ENCODE peak calls at places on chromosomes 12 and 14, in eight cellular contexts. One of them, this sample, is unnamed.

GRCh38 chr14:34000396-34000795 is 49.5 kb upstream of the EGLN3 start:
- DNase-seq in cardiac muscle cell: no peak
- DNase-seq in prostate gland: no peak
- DNase-seq in fibroblast of pulmonary artery: no peak
- DNase-seq in esophagus squamous epithelium: no peak
- DNase-seq in GM13976: no peak
- DNase-seq in heart right ventricle: no peak
- DNase-seq in epithelial cell of esophagus: no peak
- DNase-seq in this sample: no peak

GRCh38 chr12:63804746-63805145 is 25.0 kb downstream of the RXYLT1 start:
- DNase-seq in cardiac muscle cell: no peak
- DNase-seq in prostate gland: no peak
- DNase-seq in fibroblast of pulmonary artery: no peak
- DNase-seq in esophagus squamous epithelium: no peak
- DNase-seq in GM13976: no peak
- DNase-seq in heart right ventricle: no peak
- DNase-seq in epithelial cell of esophagus: no peak
- DNase-seq in this sample: no peak

GRCh38 chr14:102063092-102063807 is 23.6 kb downstream of the HSP90AA1 start:
- DNase-seq in cardiac muscle cell: peak; percentile 94
- DNase-seq in prostate gland: peak; percentile 89
- DNase-seq in fibroblast of pulmonary artery: peak; percentile 93
- DNase-seq in esophagus squamous epithelium: peak; percentile 18
- DNase-seq in GM13976: peak; percentile 81
- DNase-seq in heart right ventricle: peak; percentile 88
- DNase-seq in epithelial cell of esophagus: peak; percentile 90
- DNase-seq in this sample: peak; percentile 71

GRCh38 chr12:66861157-66861750 is 182.4 kb upstream of the GRIP1 start:
- DNase-seq in cardiac muscle cell: peak; percentile 66
- DNase-seq in prostate gland: peak; percentile 53
- DNase-seq in fibroblast of pulmonary artery: peak; percentile 70
- DNase-seq in esophagus squamous epithelium: no peak
- DNase-seq in GM13976: peak; percentile 5
- DNase-seq in heart right ventricle: peak; percentile 19
- DNase-seq in epithelial cell of esophagus: peak; percentile 63
- DNase-seq in this sample: peak; percentile 20

GRCh38 chr14:70415788-70416187 is 1.1 kb downstream of the SYNJ2BP start:
- DNase-seq in cardiac muscle cell: no peak
- DNase-seq in prostate gland: no peak
- DNase-seq in fibroblast of pulmonary artery: no peak
- DNase-seq in esophagus squamous epithelium: no peak
- DNase-seq in GM13976: no peak
- DNase-seq in heart right ventricle: no peak
- DNase-seq in epithelial cell of esophagus: no peak
- DNase-seq in this sample: no peak

GRCh38 chr12:131095826-131096680 is 142.3 kb downstream of the ADGRD1 start:
- DNase-seq in cardiac muscle cell: no peak
- DNase-seq in prostate gland: no peak
- DNase-seq in fibroblast of pulmonary artery: no peak
- DNase-seq in esophagus squamous epithelium: no peak
- DNase-seq in GM13976: no peak
- DNase-seq in heart right ventricle: no peak
- DNase-seq in epithelial cell of esophagus: no peak
- DNase-seq in this sample: no peak

GRCh38 chr12:1435456-1435855 is 158.9 kb downstream of the FBXL14 start:
- DNase-seq in cardiac muscle cell: peak; percentile 10
- DNase-seq in prostate gland: no peak
- DNase-seq in fibroblast of pulmonary artery: peak; percentile 8
- DNase-seq in esophagus squamous epithelium: no peak
- DNase-seq in GM13976: no peak
- DNase-seq in heart right ventricle: no peak
- DNase-seq in epithelial cell of esophagus: peak; percentile 17
- DNase-seq in this sample: no peak

GRCh38 chr12:1204581-1205121 is 213.6 kb downstream of the ERC1 start:
- DNase-seq in cardiac muscle cell: peak; percentile 20
- DNase-seq in prostate gland: no peak
- DNase-seq in fibroblast of pulmonary artery: peak; percentile 13
- DNase-seq in esophagus squamous epithelium: no peak
- DNase-seq in GM13976: peak; percentile 47
- DNase-seq in heart right ventricle: no peak
- DNase-seq in epithelial cell of esophagus: no peak
- DNase-seq in this sample: peak; percentile 46

GRCh38 chr12:63206908-63207307 is 55.9 kb upstream of the AVPR1A start:
- DNase-seq in cardiac muscle cell: peak; percentile 2
- DNase-seq in prostate gland: peak; percentile 27
- DNase-seq in fibroblast of pulmonary artery: no peak
- DNase-seq in esophagus squamous epithelium: no peak
- DNase-seq in GM13976: no peak
- DNase-seq in heart right ventricle: no peak
- DNase-seq in epithelial cell of esophagus: peak; percentile 55
- DNase-seq in this sample: no peak

GRCh38 chr12:124578854-124579253 is 11.4 kb upstream of the NCOR2 start:
- DNase-seq in cardiac muscle cell: no peak
- DNase-seq in prostate gland: no peak
- DNase-seq in fibroblast of pulmonary artery: no peak
- DNase-seq in esophagus squamous epithelium: no peak
- DNase-seq in GM13976: no peak
- DNase-seq in heart right ventricle: no peak
- DNase-seq in epithelial cell of esophagus: no peak
- DNase-seq in this sample: no peak

GRCh38 chr12:98578821-98579220 is 14.7 kb upstream of the SLC25A3 start:
- DNase-seq in cardiac muscle cell: no peak
- DNase-seq in prostate gland: no peak
- DNase-seq in fibroblast of pulmonary artery: no peak
- DNase-seq in esophagus squamous epithelium: no peak
- DNase-seq in GM13976: no peak
- DNase-seq in heart right ventricle: no peak
- DNase-seq in epithelial cell of esophagus: peak; percentile 32
- DNase-seq in this sample: no peak

GRCh38 chr12:116277393-116278258 is at the start of gene MED13L:
- DNase-seq in cardiac muscle cell: peak; percentile 95
- DNase-seq in prostate gland: peak; percentile 87
- DNase-seq in fibroblast of pulmonary artery: peak; percentile 87
- DNase-seq in esophagus squamous epithelium: peak; percentile 52
- DNase-seq in GM13976: peak; percentile 97
- DNase-seq in heart right ventricle: peak; percentile 91
- DNase-seq in epithelial cell of esophagus: peak; percentile 89
- DNase-seq in this sample: peak; percentile 97
- TF ChIP-seq CTCF in cardiac muscle cell: no peak
- TF ChIP-seq CTCF in prostate gland: peak; percentile 56
- TF ChIP-seq CTCF in fibroblast of pulmonary artery: peak; percentile 10
- TF ChIP-seq CTCF in esophagus squamous epithelium: peak; percentile 44
- TF ChIP-seq CTCF in GM13976: peak; percentile 55
- TF ChIP-seq CTCF in heart right ventricle: peak; percentile 52
- TF ChIP-seq CTCF in epithelial cell of esophagus: no peak
- TF ChIP-seq CTCF in this sample: peak; percentile 62

GRCh38 chr14:96086574-96087077 is 47.5 kb downstream of the C14orf132 start:
- DNase-seq in cardiac muscle cell: peak; percentile 40
- DNase-seq in prostate gland: no peak
- DNase-seq in fibroblast of pulmonary artery: no peak
- DNase-seq in esophagus squamous epithelium: no peak
- DNase-seq in GM13976: no peak
- DNase-seq in heart right ventricle: no peak
- DNase-seq in epithelial cell of esophagus: peak; percentile 10
- DNase-seq in this sample: no peak

GRCh38 chr14:96083667-96084320 is 44.6 kb downstream of the C14orf132 start:
- DNase-seq in cardiac muscle cell: no peak
- DNase-seq in prostate gland: no peak
- DNase-seq in fibroblast of pulmonary artery: no peak
- DNase-seq in esophagus squamous epithelium: no peak
- DNase-seq in GM13976: no peak
- DNase-seq in heart right ventricle: no peak
- DNase-seq in epithelial cell of esophagus: peak; percentile 66
- DNase-seq in this sample: no peak

GRCh38 chr14:96085369-96085768 is 46.2 kb downstream of the C14orf132 start:
- DNase-seq in cardiac muscle cell: no peak
- DNase-seq in prostate gland: no peak
- DNase-seq in fibroblast of pulmonary artery: no peak
- DNase-seq in esophagus squamous epithelium: no peak
- DNase-seq in GM13976: no peak
- DNase-seq in heart right ventricle: no peak
- DNase-seq in epithelial cell of esophagus: peak; percentile 39
- DNase-seq in this sample: no peak

GRCh38 chr14:96086032-96086431 is 46.9 kb downstream of the C14orf132 start:
- DNase-seq in cardiac muscle cell: peak; percentile 70
- DNase-seq in prostate gland: no peak
- DNase-seq in fibroblast of pulmonary artery: peak; percentile 53
- DNase-seq in esophagus squamous epithelium: no peak
- DNase-seq in GM13976: no peak
- DNase-seq in heart right ventricle: no peak
- DNase-seq in epithelial cell of esophagus: peak; percentile 79
- DNase-seq in this sample: no peak

DNA sequence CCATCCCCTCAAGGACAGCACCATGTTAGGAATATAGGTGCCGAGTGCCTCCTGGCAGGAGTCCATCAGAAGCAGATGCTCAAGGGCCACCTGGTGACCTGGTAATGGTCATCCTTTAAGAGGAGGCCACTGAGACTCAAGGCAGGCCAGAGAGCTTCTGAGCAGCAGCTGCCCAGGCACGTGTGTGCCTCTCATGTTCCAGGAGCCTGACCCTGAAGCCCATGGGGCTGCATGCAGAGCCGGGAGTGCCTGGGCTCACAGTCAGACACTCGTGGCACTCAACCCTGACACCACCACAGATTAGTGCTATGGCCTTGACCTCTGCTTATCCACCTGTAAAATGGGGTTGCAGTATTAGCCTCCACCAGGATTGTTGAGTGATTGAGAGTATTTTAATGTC is 45.6 kb downstream of the C14orf132 start:
- DNase-seq in cardiac muscle cell: no peak
- DNase-seq in prostate gland: no peak
- DNase-seq in fibroblast of pulmonary artery: no peak
- DNase-seq in esophagus squamous epithelium: no peak
- DNase-seq in GM13976: no peak
- DNase-seq in heart right ventricle: no peak
- DNase-seq in epithelial cell of esophagus: no peak
- DNase-seq in this sample: no peak
- TF ChIP-seq CTCF in cardiac muscle cell: no peak
- TF ChIP-seq CTCF in prostate gland: no peak
- TF ChIP-seq CTCF in fibroblast of pulmonary artery: no peak
- TF ChIP-seq CTCF in esophagus squamous epithelium: no peak
- TF ChIP-seq CTCF in GM13976: no peak
- TF ChIP-seq CTCF in heart right ventricle: no peak
- TF ChIP-seq CTCF in epithelial cell of esophagus: no peak
- TF ChIP-seq CTCF in this sample: no peak

GRCh38 chr12:12974211-12974610 is 22.2 kb upstream of the GPRC5D start:
- DNase-seq in cardiac muscle cell: no peak
- DNase-seq in prostate gland: no peak
- DNase-seq in fibroblast of pulmonary artery: no peak
- DNase-seq in esophagus squamous epithelium: no peak
- DNase-seq in GM13976: no peak
- DNase-seq in heart right ventricle: no peak
- DNase-seq in epithelial cell of esophagus: no peak
- DNase-seq in this sample: no peak

GRCh38 chr12:12977231-12977630 is 22.8 kb downstream of the HEBP1 start:
- DNase-seq in cardiac muscle cell: no peak
- DNase-seq in prostate gland: no peak
- DNase-seq in fibroblast of pulmonary artery: no peak
- DNase-seq in esophagus squamous epithelium: no peak
- DNase-seq in GM13976: no peak
- DNase-seq in heart right ventricle: no peak
- DNase-seq in epithelial cell of esophagus: no peak
- DNase-seq in this sample: no peak

GRCh38 chr12:12973019-12973418 is 21.0 kb upstream of the GPRC5D start:
- DNase-seq in cardiac muscle cell: no peak
- DNase-seq in prostate gland: no peak
- DNase-seq in fibroblast of pulmonary artery: no peak
- DNase-seq in esophagus squamous epithelium: no peak
- DNase-seq in GM13976: no peak
- DNase-seq in heart right ventricle: no peak
- DNase-seq in epithelial cell of esophagus: no peak
- DNase-seq in this sample: no peak

GRCh38 chr12:12976366-12976765 is 23.7 kb downstream of the HEBP1 start:
- DNase-seq in cardiac muscle cell: peak; percentile 91
- DNase-seq in prostate gland: no peak
- DNase-seq in fibroblast of pulmonary artery: peak; percentile 95
- DNase-seq in esophagus squamous epithelium: no peak
- DNase-seq in GM13976: no peak
- DNase-seq in heart right ventricle: no peak
- DNase-seq in epithelial cell of esophagus: peak; percentile 93
- DNase-seq in this sample: no peak

DNA sequence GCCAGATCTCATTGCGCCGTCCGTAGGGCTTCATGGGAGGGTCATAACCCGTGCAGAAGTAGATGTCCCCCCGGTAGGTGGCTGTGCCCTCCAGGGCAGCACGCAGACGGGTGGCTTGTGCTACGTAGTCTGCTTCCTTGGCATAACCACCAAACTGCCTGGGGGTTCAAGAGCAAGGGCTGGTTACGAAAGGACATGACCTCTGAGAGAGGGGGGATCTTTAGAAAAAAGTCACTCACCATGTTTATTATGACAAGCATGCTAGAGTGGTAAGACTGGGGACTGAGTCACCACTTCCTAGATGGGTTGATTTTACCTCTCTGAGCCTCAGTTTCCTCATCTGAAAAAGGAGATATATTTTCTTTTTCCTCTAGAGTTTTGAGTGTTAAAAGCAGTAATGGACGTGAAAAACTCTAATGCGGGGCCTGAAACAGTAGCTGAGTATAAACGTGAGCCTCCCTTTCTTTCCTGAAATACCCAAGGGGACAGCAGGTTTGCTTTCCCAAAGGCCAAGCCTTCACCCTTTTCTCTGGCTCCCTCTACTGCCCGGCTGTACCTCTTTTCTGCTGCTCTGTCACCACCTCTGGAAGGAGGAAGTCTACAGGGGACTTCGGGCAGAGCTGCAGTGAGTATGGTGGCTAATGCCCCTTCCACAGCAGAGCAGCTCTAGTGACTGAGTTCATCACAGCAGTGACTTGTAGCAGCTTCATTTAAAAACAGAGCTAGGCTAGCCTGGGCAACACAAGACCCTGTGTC is 23.5 kb upstream of the GPRC5D start:
- DNase-seq in cardiac muscle cell: peak; percentile 60
- DNase-seq in prostate gland: no peak
- DNase-seq in fibroblast of pulmonary artery: peak; percentile 59
- DNase-seq in esophagus squamous epithelium: no peak
- DNase-seq in GM13976: peak; percentile 30
- DNase-seq in heart right ventricle: no peak
- DNase-seq in epithelial cell of esophagus: peak; percentile 52
- DNase-seq in this sample: peak; percentile 23
- TF ChIP-seq CTCF in cardiac muscle cell: peak; percentile 64
- TF ChIP-seq CTCF in prostate gland: no peak
- TF ChIP-seq CTCF in fibroblast of pulmonary artery: peak; percentile 58
- TF ChIP-seq CTCF in esophagus squamous epithelium: peak; percentile 5
- TF ChIP-seq CTCF in GM13976: peak; percentile 40
- TF ChIP-seq CTCF in heart right ventricle: peak; percentile 10
- TF ChIP-seq CTCF in epithelial cell of esophagus: peak; percentile 56
- TF ChIP-seq CTCF in this sample: peak; percentile 51

DNA sequence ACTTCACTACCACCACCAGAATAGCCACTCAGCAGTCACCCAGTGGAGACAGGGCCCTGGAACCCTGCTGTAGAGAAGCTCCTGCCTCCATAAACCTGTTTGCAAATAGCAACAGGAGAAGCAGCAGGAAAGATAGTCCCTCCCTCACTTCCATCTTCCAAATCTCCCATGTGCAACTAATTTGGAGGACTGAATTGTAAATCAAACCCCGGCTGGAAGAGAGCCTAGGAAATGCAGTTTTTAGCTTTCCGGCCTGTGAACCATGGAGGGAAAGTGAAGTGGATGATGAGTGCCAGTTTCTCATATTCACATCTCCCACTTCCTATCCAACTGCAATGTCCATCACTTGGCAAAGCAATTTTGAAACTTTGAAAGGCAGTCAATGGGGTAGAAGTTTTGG is 167.2 kb upstream of the FRMD6 start:
- DNase-seq in cardiac muscle cell: no peak
- DNase-seq in prostate gland: no peak
- DNase-seq in fibroblast of pulmonary artery: no peak
- DNase-seq in esophagus squamous epithelium: no peak
- DNase-seq in GM13976: no peak
- DNase-seq in heart right ventricle: no peak
- DNase-seq in epithelial cell of esophagus: no peak
- DNase-seq in this sample: no peak
- TF ChIP-seq CTCF in cardiac muscle cell: no peak
- TF ChIP-seq CTCF in prostate gland: no peak
- TF ChIP-seq CTCF in fibroblast of pulmonary artery: no peak
- TF ChIP-seq CTCF in esophagus squamous epithelium: no peak
- TF ChIP-seq CTCF in GM13976: no peak
- TF ChIP-seq CTCF in heart right ventricle: no peak
- TF ChIP-seq CTCF in epithelial cell of esophagus: no peak
- TF ChIP-seq CTCF in this sample: no peak

This sample was measured in GM10248.